ENCODE peak calls at places on chromosomes 3 and 15, in five cellular contexts. O is NAMALWA; Q is mesothelial cell of epicardium; E is activated T-cell treated with anti-CD3 and anti-CD28 coated beads, Interleukin-2, amount 50 U/mL, for 72 hours; M is stromal cell of bone marrow. V is an unnamed sample.

GRCh38 chr15:85652457-85652856 is 142.3 kb downstream of the KLHL25 start:
- DNase-seq in O (no peak), Q (no peak), E (no peak), M (no peak), V (no peak)

GRCh38 chr3:158864492-158864891 is 62.6 kb downstream of the MFSD1 start:
- DNase-seq in O (no peak), Q (no peak), E (no peak), M (no peak), V (no peak)

GRCh38 chr15:32849769-32850668 is 132.2 kb downstream of the GREM1 start:
- DNase-seq in O (no peak), Q (no peak), E (no peak), M (no peak), V (peak; percentile 97)

GRCh38 chr15:64010719-64011118 is 35.6 kb downstream of the DAPK2 start:
- DNase-seq in O (peak; percentile 93), Q (no peak), E (peak; percentile 87), M (peak; percentile 89), V (peak; percentile 90)

GRCh38 chr15:65323071-65323511 is 18.6 kb downstream of the RNU5B-1 start:
- DNase-seq in O (no peak), Q (peak; percentile 59), E (no peak), M (no peak), V (peak; percentile 41)

GRCh38 chr3:64548200-64548889 is 139.5 kb downstream of the ADAMTS9 start:
- DNase-seq in O (no peak), Q (no peak), E (no peak), M (peak; percentile 36), V (peak; percentile 1)

GRCh38 chr3:131193671-131194291 is 167.1 kb downstream of the NEK11 start:
- DNase-seq in O (peak; percentile 36), Q (no peak), E (no peak), M (no peak), V (no peak)

GRCh38 chr3:12796171-12797123 is at the start of gene CAND2:
- DNase-seq in O (no peak), Q (peak; percentile 59), E (peak; percentile 52), M (peak; percentile 10), V (peak; percentile 55)

GRCh38 chr3:37114251-37115145 is 59.9 kb downstream of the LRRFIP2 start:
- DNase-seq in O (no peak), Q (no peak), E (no peak), M (peak; percentile 87), V (peak; percentile 91)

GRCh38 chr3:136624894-136625815 is 127.0 kb downstream of the STAG1 start:
- DNase-seq in O (no peak), Q (no peak), E (no peak), M (no peak), V (peak; percentile 26)

GRCh38 chr3:195587406-195587805 is 3.7 kb upstream of the APOD start:
- DNase-seq in O (no peak), Q (no peak), E (no peak), M (no peak), V (no peak)

GRCh38 chr15:66768984-66769383 is 66.9 kb downstream of the SMAD6 start:
- DNase-seq in O (no peak), Q (no peak), E (no peak), M (no peak), V (no peak)

GRCh38 chr3:10137178-10137577 is 4.4 kb upstream of the VHL start:
- DNase-seq in O (no peak), Q (no peak), E (no peak), M (no peak), V (no peak)

GRCh38 chr15:70483513-70483912 is 279.8 kb downstream of the UACA start:
- DNase-seq in O (no peak), Q (no peak), E (no peak), M (no peak), V (no peak)

GRCh38 chr15:33738941-33739664 is 229.2 kb upstream of the CHRM5 start:
- DNase-seq in O (no peak), Q (no peak), E (peak; percentile 7), M (no peak), V (no peak)

GRCh38 chr3:127044996-127045395 is 62.1 kb downstream of the PLXNA1 start:
- DNase-seq in O (peak; percentile 17), Q (no peak), E (no peak), M (no peak), V (peak; percentile 45)

GRCh38 chr3:110743202-110743601 is 328.4 kb upstream of the NECTIN3 start:
- DNase-seq in O (no peak), Q (no peak), E (no peak), M (no peak), V (no peak)

GRCh38 chr3:123805504-123805903 is 78.6 kb downstream of the MYLK start:
- DNase-seq in O (peak; percentile 15), Q (no peak), E (no peak), M (no peak), V (no peak)

GRCh38 chr3:61699622-61700021 is 138.3 kb downstream of the PTPRG start:
- DNase-seq in O (no peak), Q (no peak), E (no peak), M (no peak), V (no peak)

GRCh38 chr3:55607844-55608243 is 120.7 kb upstream of the WNT5A start:
- DNase-seq in O (peak; percentile 19), Q (no peak), E (peak; percentile 15), M (no peak), V (no peak)

GRCh38 chr3:129034650-129035049 is 25.9 kb upstream of the GP9 start:
- DNase-seq in O (peak; percentile 27), Q (no peak), E (no peak), M (no peak), V (peak; percentile 19)

GRCh38 chr3:66442254-66443249 is 58.3 kb downstream of the LRIG1 start:
- DNase-seq in O (no peak), Q (no peak), E (no peak), M (peak; percentile 53), V (peak; percentile 86)